ENCODE peak calls at places on chromosomes 7 and 10, in seven cellular contexts. Z is cardiac muscle cell; V is uterus; D is ovary; R is SK-N-SH; G is effector memory CD4-positive, alpha-beta T cell; P is Panc1. O is an unnamed sample.
A peak's percentile ranks its signal among the peaks of the same experiment; 100 is the strongest.

GRCh38 chr7:135169141-135169935 is 1.2 kb downstream of the CYREN start:
- DNase-seq in Z (peak; percentile 40), V (no peak), D (no peak), R (peak; percentile 65), G (peak; percentile 54), P (peak; percentile 30), O (no peak)

GRCh38 chr7:26013551-26014083 is 138.4 kb upstream of the NFE2L3 start:
- DNase-seq in Z (no peak), V (no peak), D (no peak), R (peak; percentile 22), G (no peak), P (no peak), O (no peak)

GRCh38 chr7:105677803-105678583 is 96.7 kb upstream of the EFCAB10 start:
- DNase-seq in Z (no peak), V (no peak), D (no peak), R (no peak), G (peak; percentile 57), P (no peak), O (peak; percentile 33)

GRCh38 chr10:127977368-127978009 is 70.6 kb downstream of the PTPRE start:
- DNase-seq in Z (peak; percentile 78), V (peak; percentile 46), D (peak; percentile 37), R (peak; percentile 72), G (no peak), P (no peak), O (peak; percentile 54)

GRCh38 chr7:157271315-157271990 is 65.4 kb upstream of the DNAJB6 start:
- DNase-seq in Z (no peak), V (no peak), D (no peak), R (no peak), G (no peak), P (no peak), O (no peak)

GRCh38 chr10:125003901-125004467 is 62.1 kb downstream of the ZRANB1 start:
- DNase-seq in Z (no peak), V (no peak), D (no peak), R (peak; percentile 31), G (no peak), P (no peak), O (no peak)

GRCh38 chr10:86264481-86265231 is 101.9 kb downstream of the GRID1 start:
- DNase-seq in Z (no peak), V (no peak), D (no peak), R (peak; percentile 33), G (no peak), P (no peak), O (peak; percentile 44)

GRCh38 chr7:114085592-114086490 is 167.0 kb upstream of the PPP1R3A start:
- DNase-seq in Z (peak; percentile 82), V (peak; percentile 79), D (peak; percentile 89), R (peak; percentile 58), G (no peak), P (no peak), O (peak; percentile 80)

GRCh38 chr7:30465342-30466170 is 13.0 kb downstream of the NOD1 start:
- DNase-seq in Z (peak; percentile 49), V (no peak), D (no peak), R (no peak), G (no peak), P (no peak), O (no peak)

GRCh38 chr7:127874049-127874636 is 157.1 kb downstream of the LRRC4 start:
- DNase-seq in Z (no peak), V (no peak), D (no peak), R (no peak), G (no peak), P (no peak), O (no peak)

GRCh38 chr10:9289811-9290210 is 1235.3 kb downstream of the GATA3 start:
- DNase-seq in Z (no peak), V (no peak), D (no peak), R (no peak), G (no peak), P (no peak), O (no peak)

GRCh38 chr7:151468214-151469023 is 28.5 kb upstream of the CRYGN start:
- DNase-seq in Z (no peak), V (no peak), D (no peak), R (no peak), G (no peak), P (no peak), O (no peak)

GRCh38 chr7:38169862-38170261 is 8.2 kb upstream of the STARD3NL start:
- DNase-seq in Z (peak; percentile 45), V (no peak), D (no peak), R (no peak), G (no peak), P (peak; percentile 56), O (peak; percentile 64)

GRCh38 chr7:48251766-48252165 is 80.5 kb downstream of the ABCA13 start:
- DNase-seq in Z (peak; percentile 37), V (no peak), D (no peak), R (no peak), G (no peak), P (no peak), O (no peak)

GRCh38 chr10:96656839-96657238 is 63.5 kb downstream of the PIK3AP1 start:
- DNase-seq in Z (no peak), V (no peak), D (no peak), R (no peak), G (no peak), P (no peak), O (no peak)

GRCh38 chr10:75353183-75353582 is 48.4 kb downstream of the ZNF503 start:
- DNase-seq in Z (no peak), V (no peak), D (no peak), R (no peak), G (no peak), P (no peak), O (no peak)

GRCh38 chr7:22549051-22549450 is 49.1 kb upstream of the STEAP1B start:
- DNase-seq in Z (no peak), V (no peak), D (no peak), R (no peak), G (no peak), P (no peak), O (no peak)

GRCh38 chr7:27066148-27066547 is 29.7 kb downstream of the HOXA1 start:
- DNase-seq in Z (no peak), V (no peak), D (no peak), R (no peak), G (no peak), P (peak; percentile 24), O (no peak)

GRCh38 chr7:45511721-45512422 is 62.3 kb upstream of the ADCY1 start:
- DNase-seq in Z (no peak), V (no peak), D (no peak), R (no peak), G (no peak), P (no peak), O (no peak)

GRCh38 chr7:77903597-77903996 is 105.0 kb downstream of the PHTF2 start:
- DNase-seq in Z (no peak), V (no peak), D (no peak), R (peak; percentile 15), G (no peak), P (no peak), O (no peak)

GRCh38 chr7:103637726-103638125 is 191.7 kb upstream of the SLC26A5 start:
- DNase-seq in Z (no peak), V (no peak), D (no peak), R (no peak), G (no peak), P (no peak), O (no peak)

DNA sequence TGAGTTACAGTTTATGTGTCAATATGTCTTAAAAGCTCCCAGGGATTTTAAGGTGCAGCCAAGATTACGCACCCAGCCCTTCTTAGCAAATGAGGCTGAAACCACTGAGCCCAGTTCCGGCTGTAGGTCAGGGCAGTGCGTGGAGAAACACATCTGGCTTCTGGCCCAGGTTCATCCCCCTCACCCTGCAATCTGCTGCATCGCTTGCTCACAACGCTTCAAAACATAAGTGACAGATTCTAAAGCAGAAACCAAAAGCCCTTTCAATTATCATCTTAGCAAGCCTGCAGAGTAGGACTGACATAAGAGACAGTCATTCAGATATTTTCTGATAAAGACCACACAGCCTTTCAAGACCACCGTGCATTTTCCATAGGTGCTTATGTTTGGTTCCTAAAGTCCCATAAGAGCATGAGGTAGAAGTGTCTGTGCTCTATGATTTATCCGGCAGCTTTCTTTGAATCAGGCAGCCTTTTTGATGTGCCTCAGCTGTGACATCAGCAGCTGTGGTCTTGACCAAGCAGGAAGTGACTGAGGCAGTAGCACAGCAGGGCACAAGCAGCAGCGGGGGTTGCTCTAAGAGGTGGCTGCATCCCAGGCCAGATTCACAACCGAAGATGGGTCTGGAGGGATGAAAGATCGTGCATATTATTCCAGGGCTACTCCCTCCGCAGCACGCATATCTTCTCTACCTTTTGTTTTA is 72.1 kb upstream of the LYZL2 start:
- DNase-seq in Z (peak; percentile 75), V (peak; percentile 24), D (no peak), R (peak; percentile 48), G (peak; percentile 53), P (peak; percentile 2), O (no peak)
- H3K27ac ChIP-seq in Z (no peak overlapping the region), V (no peak overlapping the region), D (no peak overlapping the region), R (no peak overlapping the region), G (peak overlapping the region; percentile 66), P (no peak overlapping the region), O (no peak overlapping the region)

DNA sequence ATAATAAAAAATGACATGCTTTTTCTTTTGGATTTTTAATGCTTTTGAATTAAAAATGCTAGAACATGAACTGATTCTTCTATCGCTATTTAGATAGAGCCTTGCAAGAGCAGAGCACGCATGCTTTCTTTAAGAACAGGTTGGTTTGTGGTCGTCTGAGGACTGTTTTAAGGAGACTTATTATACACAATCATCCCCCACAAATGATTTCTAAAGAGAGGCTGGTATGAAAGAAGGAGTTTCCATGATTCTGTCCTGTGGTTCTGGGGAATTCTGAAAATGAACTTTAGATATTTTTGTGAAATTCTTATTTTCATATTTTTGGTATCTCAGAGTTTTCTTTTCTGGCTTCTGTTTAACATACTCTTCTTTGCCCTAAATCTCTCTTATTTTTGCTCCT is 101.4 kb downstream of the TCF7L2 start:
- DNase-seq in Z (no peak), V (no peak), D (no peak), R (no peak), G (no peak), P (no peak), O (no peak)
- H3K4me1 ChIP-seq in Z (peaks cover 27% of the 10 kb centered on the region), V (peaks cover 3% of the 10 kb centered on the region), D (peaks cover 44% of the 10 kb centered on the region), R (peaks cover 11% of the 10 kb centered on the region), G (no peaks in the 10 kb centered on the region), P (peaks cover 89% of the 10 kb centered on the region), O (peaks cover 24% of the 10 kb centered on the region)

DNA sequence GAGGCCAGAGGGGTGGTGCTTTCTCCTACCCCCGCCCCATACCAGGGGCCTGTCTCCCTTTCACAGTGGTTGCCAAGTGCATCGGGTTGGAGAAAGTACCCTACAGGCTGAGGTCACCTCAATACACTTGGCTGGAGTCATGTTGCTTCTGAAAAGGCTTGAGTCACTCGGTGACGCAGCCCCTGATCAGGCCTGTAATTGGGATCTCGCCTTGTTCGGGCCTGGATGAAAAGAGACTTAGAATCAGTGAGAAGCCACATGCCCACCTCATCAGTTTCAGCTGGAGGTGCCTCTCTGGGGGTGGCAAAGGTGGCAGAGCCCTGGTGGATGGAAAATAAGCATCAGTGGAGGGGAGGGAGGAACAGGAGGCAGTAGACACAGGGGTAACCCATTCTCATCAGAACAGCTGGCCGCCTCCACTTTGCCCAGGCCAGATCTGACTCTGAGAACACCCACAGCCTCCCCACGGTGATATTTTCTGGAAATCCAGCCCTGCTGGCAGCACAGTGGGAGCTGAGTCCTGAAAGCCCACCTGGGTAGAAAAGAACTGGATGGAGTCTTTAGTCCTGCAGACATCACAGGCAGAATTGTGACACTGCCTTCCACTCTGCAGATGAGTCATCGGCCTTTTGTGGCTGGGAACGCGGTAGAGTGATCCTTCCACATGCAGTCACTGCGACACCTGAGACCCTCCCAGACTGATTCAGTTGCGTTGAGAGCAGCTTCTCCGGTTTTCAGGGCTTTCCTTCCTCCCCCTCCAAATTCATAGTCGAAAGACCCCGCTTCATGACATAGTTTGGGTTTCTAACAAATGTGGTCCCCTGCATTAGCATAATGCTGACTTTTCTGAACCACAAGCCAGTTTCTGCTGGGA is 108.0 kb downstream of the GRK5 start:
- DNase-seq in Z (peak; percentile 85), V (no peak), D (no peak), R (no peak), G (peak; percentile 13), P (peak; percentile 85), O (peak; percentile 75)
- H3K27me3 ChIP-seq in Z (no peaks in the 10 kb centered on the region), V (no peaks in the 10 kb centered on the region), D (no peaks in the 10 kb centered on the region), R (no peaks in the 10 kb centered on the region), G (no peaks in the 10 kb centered on the region), P (no peaks in the 10 kb centered on the region), O (no peaks in the 10 kb centered on the region)

GRCh38 chr7:40330408-40330807 is 195.6 kb downstream of the SUGCT start:
- DNase-seq in Z (no peak), V (no peak), D (no peak), R (no peak), G (no peak), P (no peak), O (no peak)
- H3K27ac ChIP-seq in Z (peak overlapping the region; percentile 5), V (no peak overlapping the region), D (no peak overlapping the region), R (peak overlapping the region; percentile 83), G (no peak overlapping the region), P (no peak overlapping the region), O (peak overlapping the region; percentile 43)